ENCODE peak calls at places on chromosomes 3 and 15, in eight cellular contexts. A is astrocyte, N is BJ, Q is esophagus squamous epithelium, M is testis, O is heart right ventricle, B is body of pancreas, T is HCT116. W is an unnamed sample. For H3K36me3, the result is how much of the 10 kb centered on the place peaks cover.

GRCh38 chr15:81298606-81299005 is 25.3 kb downstream of the STARD5 start:
- DNase-seq in A (no peak), N (no peak), Q (no peak), M (no peak), O (no peak), B (no peak), T (no peak), W (no peak)

GRCh38 chr15:29570121-29570930 is 251.9 kb downstream of the TJP1 start:
- DNase-seq in A (no peak), N (no peak), Q (no peak), M (no peak), O (peak), B (peak), T (no peak), W (no peak)

GRCh38 chr15:44736261-44736765 is at the start of gene TRIM69:
- DNase-seq in A (no peak), N (no peak), Q (no peak), M (no peak), O (no peak), B (no peak), T (no peak), W (no peak)

GRCh38 chr3:146542179-146542578 is 2.2 kb downstream of the PLSCR1 start:
- DNase-seq in A (peak), N (no peak), Q (no peak), M (no peak), O (no peak), B (no peak), T (no peak), W (no peak)

GRCh38 chr3:184568918-184569829 is 7.6 kb downstream of the EPHB3 start:
- DNase-seq in A (peak), N (peak), Q (peak), M (peak), O (peak), B (peak), T (no peak), W (peak)

GRCh38 chr3:194906229-194906629 is 220.5 kb downstream of the FAM43A start:
- DNase-seq in A (peak), N (no peak), Q (no peak), M (no peak), O (no peak), B (no peak), T (no peak), W (no peak)

GRCh38 chr3:53880396-53881345 is 1.3 kb downstream of the ACTR8 start:
- DNase-seq in A (peak), N (no peak), Q (no peak), M (no peak), O (no peak), B (no peak), T (no peak), W (no peak)

GRCh38 chr3:175260145-175260794 is 401.1 kb downstream of the NAALADL2 start:
- DNase-seq in A (peak), N (no peak), Q (no peak), M (no peak), O (no peak), B (no peak), T (no peak), W (no peak)

GRCh38 chr3:99842826-99843589 is 25.3 kb downstream of the CMSS1 start:
- DNase-seq in A (peak), N (no peak), Q (no peak), M (no peak), O (no peak), B (no peak), T (peak), W (no peak)

GRCh38 chr15:62104406-62104805 is 37.6 kb downstream of the C2CD4A start:
- DNase-seq in A (no peak), N (no peak), Q (no peak), M (no peak), O (no peak), B (no peak), T (no peak), W (no peak)

GRCh38 chr3:123194552-123194951 is 7.2 kb upstream of the SEC22A start:
- DNase-seq in A (no peak), N (no peak), Q (no peak), M (peak), O (peak), B (peak), T (peak), W (no peak)

GRCh38 chr15:51861557-51862350 is 32.3 kb downstream of the TMOD3 start:
- DNase-seq in A (no peak), N (no peak), Q (no peak), M (no peak), O (no peak), B (no peak), T (no peak), W (no peak)

GRCh38 chr3:78754066-78754743 is 1013.6 kb downstream of the ROBO1 start:
- DNase-seq in A (peak), N (no peak), Q (no peak), M (no peak), O (no peak), B (no peak), T (no peak), W (no peak)

GRCh38 chr3:13858768-13859520 is 20.9 kb downstream of the WNT7A start:
- DNase-seq in A (no peak), N (no peak), Q (no peak), M (no peak), O (no peak), B (no peak), T (no peak), W (no peak)

GRCh38 chr3:5038243-5038642 is 59.0 kb downstream of the BHLHE40 start:
- DNase-seq in A (no peak), N (no peak), Q (no peak), M (no peak), O (no peak), B (no peak), T (no peak), W (no peak)

GRCh38 chr3:182713743-182714517 is 79.4 kb upstream of the ATP11B start:
- DNase-seq in A (peak), N (peak), Q (no peak), M (no peak), O (no peak), B (no peak), T (peak), W (no peak)

GRCh38 chr3:9146367-9147071 is 102.9 kb downstream of the SRGAP3 start:
- DNase-seq in A (no peak), N (no peak), Q (no peak), M (no peak), O (no peak), B (peak), T (no peak), W (no peak)

GRCh38 chr3:48504051-48504946 is at the start of gene SHISA5:
- DNase-seq in A (peak), N (no peak), Q (no peak), M (peak), O (peak), B (peak), T (no peak), W (peak)

GRCh38 chr3:79052054-79052681 is 715.6 kb downstream of the ROBO1 start:
- DNase-seq in A (no peak), N (no peak), Q (no peak), M (peak), O (no peak), B (no peak), T (no peak), W (no peak)

GRCh38 chr3:190811775-190812480 is 50.6 kb downstream of the GMNC start:
- DNase-seq in A (peak), N (no peak), Q (no peak), M (peak), O (no peak), B (peak), T (peak), W (no peak)

GRCh38 chr15:45670511-45670910 is 35.7 kb downstream of the SQOR start:
- DNase-seq in A (no peak), N (no peak), Q (no peak), M (no peak), O (no peak), B (no peak), T (no peak), W (no peak)

GRCh38 chr15:77744398-77744797 is 111.7 kb upstream of the LINGO1 start:
- DNase-seq in A (no peak), N (no peak), Q (no peak), M (no peak), O (no peak), B (no peak), T (no peak), W (no peak)

GRCh38 chr3:175070946-175071345 is 211.8 kb downstream of the NAALADL2 start:
- DNase-seq in A (no peak), N (no peak), Q (no peak), M (no peak), O (no peak), B (no peak), T (no peak), W (no peak)

GRCh38 chr15:41024141-41024540 is 70.9 kb downstream of the CHAC1 start:
- DNase-seq in A (peak), N (peak), Q (no peak), M (no peak), O (no peak), B (no peak), T (no peak), W (no peak)

GRCh38 chr15:50973605-50974004 is 65.1 kb downstream of the AP4E1 start:
- DNase-seq in A (no peak), N (no peak), Q (no peak), M (no peak), O (no peak), B (no peak), T (no peak), W (no peak)

GRCh38 chr3:4712109-4712508 is 219.0 kb downstream of the ITPR1 start:
- DNase-seq in A (peak), N (no peak), Q (no peak), M (no peak), O (no peak), B (no peak), T (peak), W (no peak)

GRCh38 chr15:72919936-72920455 is 132.3 kb upstream of the NEO1 start:
- DNase-seq in A (peak), N (no peak), Q (no peak), M (no peak), O (no peak), B (no peak), T (no peak), W (no peak)

GRCh38 chr15:31467361-31467760 is 140.7 kb downstream of the KLF13 start:
- DNase-seq in A (no peak), N (no peak), Q (no peak), M (no peak), O (no peak), B (no peak), T (no peak), W (no peak)
- TF ChIP-seq CTCF in A (no peak), N (no peak), Q (no peak), M (no peak), O (no peak), B (no peak), T (no peak), W (no peak)

DNA sequence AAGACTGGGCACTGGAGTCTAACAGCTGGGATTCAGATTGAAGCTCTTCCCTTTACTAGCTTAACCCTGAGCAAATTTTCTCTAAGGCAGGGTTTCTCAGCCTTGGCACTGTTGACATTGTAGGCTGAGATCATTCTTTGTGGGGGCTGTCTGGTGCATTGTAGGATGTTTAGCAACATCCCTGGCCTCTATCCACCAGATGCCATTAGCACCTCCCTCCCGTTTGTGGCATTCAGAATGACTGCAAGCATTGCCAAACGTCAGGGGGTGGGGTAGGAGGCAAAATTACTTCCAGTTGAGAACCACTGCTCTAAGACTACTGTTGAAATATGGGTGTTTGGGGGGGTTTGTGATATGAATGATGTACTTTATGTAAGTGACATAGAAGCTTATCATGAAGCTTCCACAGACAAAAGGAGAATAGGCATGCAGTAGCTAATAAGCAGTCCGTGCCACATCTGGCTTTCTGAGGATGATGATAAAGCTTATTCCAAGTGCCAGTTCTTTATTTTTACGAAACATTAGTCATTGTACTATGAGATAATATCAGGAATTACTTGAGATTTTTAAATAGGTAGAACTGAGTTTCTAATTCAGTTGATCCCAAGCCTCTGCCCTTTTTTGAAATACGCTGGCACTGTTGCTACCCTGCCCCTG is 39.3 kb downstream of the NKIRAS1 start:
- DNase-seq in A (peak), N (peak), Q (no peak), M (peak), O (no peak), B (no peak), T (no peak), W (no peak)
- H3K4me3 ChIP-seq in A (no peak), N (no peak), Q (no peak), M (no peak), O (no peak), B (no peak), T (no peak), W (no peak)

DNA sequence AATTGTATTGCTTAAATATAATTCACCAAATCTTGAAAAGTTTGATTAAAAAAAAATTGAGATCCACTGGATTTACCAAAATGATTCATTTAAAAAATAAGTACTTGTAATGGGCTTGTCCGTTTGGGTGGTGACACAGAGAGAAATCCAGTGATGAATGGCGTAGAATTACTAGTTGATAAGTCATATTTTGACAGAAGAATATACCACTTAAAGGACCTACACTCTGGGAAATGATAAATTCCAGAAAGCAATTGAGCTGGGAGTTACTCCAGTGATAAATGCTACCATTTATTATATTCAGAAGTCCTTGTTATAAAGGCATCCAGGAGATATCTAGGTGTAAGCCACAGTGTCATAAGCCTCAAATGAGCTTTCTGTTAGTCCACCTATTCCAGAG is 141.8 kb upstream of the CFAP20DC start:
- DNase-seq in A (peak), N (no peak), Q (no peak), M (no peak), O (no peak), B (no peak), T (no peak), W (no peak)
- H3K36me3 ChIP-seq in A (under half), N (under half), Q (under half), M (under half), O (under half), B (under half), T (under half), W (under half)

GRCh38 chr3:171221597-171221996 is 195.1 kb upstream of the SLC2A2 start:
- DNase-seq in A (no peak), N (no peak), Q (no peak), M (no peak), O (no peak), B (no peak), T (no peak), W (no peak)
- TF ChIP-seq CTCF in A (no peak), N (no peak), Q (no peak), M (no peak), O (no peak), B (no peak), T (no peak), W (no peak)

GRCh38 chr15:100902436-100903190 is 16.5 kb upstream of the LRRK1 start:
- DNase-seq in A (peak), N (peak), Q (no peak), M (peak), O (peak), B (peak), T (no peak), W (peak)
- H3K4me3 ChIP-seq in A (no peak), N (peak), Q (peak), M (no peak), O (no peak), B (no peak), T (no peak), W (peak)

GRCh38 chr15:101176625-101177024 is 75.2 kb downstream of the CHSY1 start:
- DNase-seq in A (peak), N (no peak), Q (no peak), M (no peak), O (no peak), B (no peak), T (no peak), W (no peak)
- H3K36me3 ChIP-seq in A (under half), N (under half), Q (under half), M (under half), O (under half), B (under half), T (under half), W (under half)

GRCh38 chr3:144491333-144491732 is 519.7 kb downstream of the DIPK2A start:
- DNase-seq in A (no peak), N (no peak), Q (no peak), M (no peak), O (no peak), B (no peak), T (no peak), W (no peak)
- TF ChIP-seq CTCF in A (no peak), N (no peak), Q (no peak), M (no peak), O (no peak), B (no peak), T (no peak), W (no peak)

DNA sequence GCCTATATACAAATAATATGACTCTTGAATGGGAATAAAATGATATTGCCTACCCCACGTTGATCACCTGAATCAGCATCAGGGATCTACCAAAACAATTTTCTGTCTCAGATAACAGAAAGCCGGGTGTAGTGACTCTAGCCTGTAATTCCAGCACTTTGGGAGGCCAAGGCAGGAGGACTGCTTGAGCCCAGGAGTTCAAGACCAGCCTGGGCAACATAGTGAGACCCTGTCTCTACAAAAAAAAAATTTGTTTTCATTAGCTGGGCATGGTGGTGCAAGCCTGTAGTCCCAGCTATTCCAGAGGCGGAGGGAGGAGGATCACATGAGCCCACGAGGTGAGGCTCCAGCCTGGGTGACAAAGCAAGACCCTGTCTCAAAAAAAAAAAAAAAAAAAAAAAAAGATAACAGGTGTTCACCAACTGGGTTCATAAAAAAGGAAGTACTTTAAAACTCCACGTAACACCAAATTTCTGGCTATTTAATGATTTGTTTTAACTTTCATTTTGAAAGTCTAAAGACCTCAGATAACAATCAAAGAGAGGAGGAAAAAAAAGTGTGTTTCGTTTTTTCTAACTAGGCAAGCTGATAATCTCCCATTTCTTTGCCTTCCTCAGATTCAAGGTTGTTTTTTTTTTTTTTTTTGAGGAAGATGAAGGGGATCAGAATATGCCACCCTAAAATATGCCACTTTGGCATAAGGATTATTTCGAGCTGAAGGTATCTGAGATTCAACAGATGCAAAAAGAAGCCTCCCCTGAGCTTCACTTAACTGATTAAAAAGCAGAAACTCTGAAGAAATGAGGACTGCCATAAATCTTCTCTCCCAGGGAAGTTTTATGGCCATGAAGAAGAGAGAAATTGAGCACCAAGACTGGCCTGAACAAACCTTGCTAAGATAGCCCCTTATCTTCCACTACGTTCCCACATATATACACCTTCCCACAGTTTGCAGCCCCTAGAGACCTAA is 44.1 kb downstream of the TRANK1 start:
- DNase-seq in A (no peak), N (no peak), Q (no peak), M (no peak), O (no peak), B (no peak), T (no peak), W (no peak)
- H3K4me3 ChIP-seq in A (no peak), N (no peak), Q (no peak), M (no peak), O (no peak), B (no peak), T (no peak), W (no peak)

GRCh38 chr15:70062321-70062956 is 35.3 kb downstream of the TLE3 start:
- DNase-seq in A (peak), N (peak), Q (no peak), M (peak), O (peak), B (peak), T (no peak), W (peak)

GRCh38 chr15:70061086-70061370 is 36.7 kb downstream of the TLE3 start:
- DNase-seq in A (peak), N (no peak), Q (no peak), M (no peak), O (no peak), B (no peak), T (no peak), W (no peak)

GRCh38 chr15:70063284-70063991 is 34.3 kb downstream of the TLE3 start:
- DNase-seq in A (no peak), N (no peak), Q (no peak), M (no peak), O (no peak), B (no peak), T (no peak), W (peak)

GRCh38 chr15:70060214-70061085 is 37.3 kb downstream of the TLE3 start:
- DNase-seq in A (no peak), N (no peak), Q (no peak), M (no peak), O (no peak), B (no peak), T (no peak), W (peak)

GRCh38 chr15:70061696-70062270 is 35.9 kb downstream of the TLE3 start:
- DNase-seq in A (no peak), N (no peak), Q (no peak), M (no peak), O (no peak), B (no peak), T (no peak), W (no peak)
- H3K36me3 ChIP-seq in A (under half), N (under half), Q (half or more), M (under half), O (under half), B (under half), T (half or more), W (half or more)

DNA sequence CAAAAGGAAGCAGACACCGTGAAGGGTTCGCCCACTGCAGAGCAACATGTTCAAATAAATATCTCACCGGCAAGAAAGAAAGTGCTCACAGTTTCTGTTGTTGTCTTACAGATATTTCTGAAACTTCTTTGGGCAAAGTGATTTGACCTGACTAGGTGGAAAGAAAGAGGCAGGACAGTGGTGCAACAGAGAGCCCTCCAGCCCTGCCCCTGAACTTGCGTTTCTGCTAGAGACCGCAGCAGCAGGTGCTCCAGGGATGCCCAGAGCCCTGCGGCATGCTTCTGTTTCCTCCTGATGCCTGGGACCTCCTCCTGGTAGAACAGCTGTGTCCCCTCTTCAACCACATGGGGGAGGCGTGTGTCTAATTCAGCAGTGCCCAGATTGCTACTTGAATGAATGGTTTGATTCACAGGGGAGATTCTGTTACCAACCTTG is 123.4 kb downstream of the ATP10A start:
- DNase-seq in A (peak), N (no peak), Q (no peak), M (peak), O (no peak), B (peak), T (no peak), W (no peak)
- TF ChIP-seq CTCF in A (peak), N (peak), Q (peak), M (no peak), O (peak), B (no peak), T (no peak), W (peak)

W was measured in tibial artery.